ENCODE peak calls at places on chromosomes 7 and 10, in nine cellular contexts. One of them, this sample, is unnamed.

GRCh38 chr7:128881458-128882125 is 18.9 kb downstream of the ATP6V1F start:
- DNase-seq in transverse colon: no peak
- DNase-seq in HCT116: no peak
- DNase-seq in suprapubic skin: no peak
- DNase-seq in H54: no peak
- DNase-seq in esophagus squamous epithelium: no peak
- DNase-seq in ovary: no peak
- DNase-seq in lower leg skin: no peak
- DNase-seq in IMR-90: no peak
- DNase-seq in this sample: no peak

GRCh38 chr10:103592186-103593021 is 98.9 kb downstream of the NEURL1 start:
- DNase-seq in transverse colon: peak; percentile 27
- DNase-seq in HCT116: peak; percentile 15
- DNase-seq in suprapubic skin: no peak
- DNase-seq in H54: peak; percentile 78
- DNase-seq in esophagus squamous epithelium: no peak
- DNase-seq in ovary: no peak
- DNase-seq in lower leg skin: no peak
- DNase-seq in IMR-90: peak; percentile 38
- DNase-seq in this sample: peak; percentile 50

GRCh38 chr10:129140861-129141260 is 326.2 kb upstream of the MGMT start:
- DNase-seq in transverse colon: no peak
- DNase-seq in HCT116: no peak
- DNase-seq in suprapubic skin: no peak
- DNase-seq in H54: no peak
- DNase-seq in esophagus squamous epithelium: no peak
- DNase-seq in ovary: no peak
- DNase-seq in lower leg skin: no peak
- DNase-seq in IMR-90: no peak
- DNase-seq in this sample: peak; percentile 9

GRCh38 chr10:43398939-43399871 is 9.8 kb downstream of the HNRNPF start:
- DNase-seq in transverse colon: no peak
- DNase-seq in HCT116: no peak
- DNase-seq in suprapubic skin: no peak
- DNase-seq in H54: no peak
- DNase-seq in esophagus squamous epithelium: no peak
- DNase-seq in ovary: no peak
- DNase-seq in lower leg skin: no peak
- DNase-seq in IMR-90: peak; percentile 72
- DNase-seq in this sample: peak; percentile 2

GRCh38 chr10:119216137-119216536 is 8.8 kb downstream of the GRK5 start:
- DNase-seq in transverse colon: no peak
- DNase-seq in HCT116: no peak
- DNase-seq in suprapubic skin: no peak
- DNase-seq in H54: no peak
- DNase-seq in esophagus squamous epithelium: no peak
- DNase-seq in ovary: no peak
- DNase-seq in lower leg skin: no peak
- DNase-seq in IMR-90: no peak
- DNase-seq in this sample: no peak

GRCh38 chr7:96708872-96709271 is 774 bp downstream of the SEM1 start:
- DNase-seq in transverse colon: no peak
- DNase-seq in HCT116: no peak
- DNase-seq in suprapubic skin: no peak
- DNase-seq in H54: no peak
- DNase-seq in esophagus squamous epithelium: no peak
- DNase-seq in ovary: no peak
- DNase-seq in lower leg skin: no peak
- DNase-seq in IMR-90: no peak
- DNase-seq in this sample: no peak

GRCh38 chr10:113679463-113680171 is at the start of gene CASP7:
- DNase-seq in transverse colon: peak; percentile 90
- DNase-seq in HCT116: peak; percentile 84
- DNase-seq in suprapubic skin: peak; percentile 88
- DNase-seq in H54: peak; percentile 58
- DNase-seq in esophagus squamous epithelium: no peak
- DNase-seq in ovary: peak; percentile 81
- DNase-seq in lower leg skin: peak; percentile 56
- DNase-seq in IMR-90: peak; percentile 68
- DNase-seq in this sample: peak; percentile 71

GRCh38 chr10:29642996-29643395 is 8.2 kb upstream of the SVIL start:
- DNase-seq in transverse colon: no peak
- DNase-seq in HCT116: no peak
- DNase-seq in suprapubic skin: no peak
- DNase-seq in H54: no peak
- DNase-seq in esophagus squamous epithelium: no peak
- DNase-seq in ovary: peak; percentile 65
- DNase-seq in lower leg skin: peak; percentile 73
- DNase-seq in IMR-90: peak; percentile 87
- DNase-seq in this sample: peak; percentile 83

GRCh38 chr10:124860426-124860825 is 58.8 kb downstream of the ABRAXAS2 start:
- DNase-seq in transverse colon: no peak
- DNase-seq in HCT116: no peak
- DNase-seq in suprapubic skin: no peak
- DNase-seq in H54: no peak
- DNase-seq in esophagus squamous epithelium: no peak
- DNase-seq in ovary: no peak
- DNase-seq in lower leg skin: no peak
- DNase-seq in IMR-90: no peak
- DNase-seq in this sample: no peak

GRCh38 chr10:112678581-112678980 is 231.6 kb downstream of the VTI1A start:
- DNase-seq in transverse colon: no peak
- DNase-seq in HCT116: no peak
- DNase-seq in suprapubic skin: no peak
- DNase-seq in H54: no peak
- DNase-seq in esophagus squamous epithelium: no peak
- DNase-seq in ovary: no peak
- DNase-seq in lower leg skin: no peak
- DNase-seq in IMR-90: no peak
- DNase-seq in this sample: no peak

GRCh38 chr10:14487511-14487909 is 156.8 kb upstream of the FRMD4A start:
- DNase-seq in transverse colon: no peak
- DNase-seq in HCT116: no peak
- DNase-seq in suprapubic skin: no peak
- DNase-seq in H54: no peak
- DNase-seq in esophagus squamous epithelium: no peak
- DNase-seq in ovary: no peak
- DNase-seq in lower leg skin: no peak
- DNase-seq in IMR-90: peak; percentile 84
- DNase-seq in this sample: no peak

GRCh38 chr7:51135576-51135975 is 181.0 kb downstream of the COBL start:
- DNase-seq in transverse colon: no peak
- DNase-seq in HCT116: no peak
- DNase-seq in suprapubic skin: no peak
- DNase-seq in H54: no peak
- DNase-seq in esophagus squamous epithelium: no peak
- DNase-seq in ovary: no peak
- DNase-seq in lower leg skin: no peak
- DNase-seq in IMR-90: no peak
- DNase-seq in this sample: no peak

GRCh38 chr10:79324032-79324695 is 23.1 kb upstream of the PPIF start:
- DNase-seq in transverse colon: no peak
- DNase-seq in HCT116: no peak
- DNase-seq in suprapubic skin: no peak
- DNase-seq in H54: no peak
- DNase-seq in esophagus squamous epithelium: no peak
- DNase-seq in ovary: no peak
- DNase-seq in lower leg skin: no peak
- DNase-seq in IMR-90: no peak
- DNase-seq in this sample: no peak

GRCh38 chr10:51876979-51877378 is 177.6 kb upstream of the CSTF2T start:
- DNase-seq in transverse colon: no peak
- DNase-seq in HCT116: no peak
- DNase-seq in suprapubic skin: no peak
- DNase-seq in H54: no peak
- DNase-seq in esophagus squamous epithelium: no peak
- DNase-seq in ovary: no peak
- DNase-seq in lower leg skin: no peak
- DNase-seq in IMR-90: no peak
- DNase-seq in this sample: no peak

GRCh38 chr10:78248651-78249464 is 215.2 kb downstream of the RPS24 start:
- DNase-seq in transverse colon: no peak
- DNase-seq in HCT116: no peak
- DNase-seq in suprapubic skin: no peak
- DNase-seq in H54: no peak
- DNase-seq in esophagus squamous epithelium: no peak
- DNase-seq in ovary: peak; percentile 36
- DNase-seq in lower leg skin: peak; percentile 28
- DNase-seq in IMR-90: peak; percentile 82
- DNase-seq in this sample: no peak

GRCh38 chr10:47298730-47299129 is 1.3 kb upstream of the GDF10 start:
- DNase-seq in transverse colon: no peak
- DNase-seq in HCT116: no peak
- DNase-seq in suprapubic skin: no peak
- DNase-seq in H54: no peak
- DNase-seq in esophagus squamous epithelium: no peak
- DNase-seq in ovary: no peak
- DNase-seq in lower leg skin: no peak
- DNase-seq in IMR-90: no peak
- DNase-seq in this sample: no peak

DNA sequence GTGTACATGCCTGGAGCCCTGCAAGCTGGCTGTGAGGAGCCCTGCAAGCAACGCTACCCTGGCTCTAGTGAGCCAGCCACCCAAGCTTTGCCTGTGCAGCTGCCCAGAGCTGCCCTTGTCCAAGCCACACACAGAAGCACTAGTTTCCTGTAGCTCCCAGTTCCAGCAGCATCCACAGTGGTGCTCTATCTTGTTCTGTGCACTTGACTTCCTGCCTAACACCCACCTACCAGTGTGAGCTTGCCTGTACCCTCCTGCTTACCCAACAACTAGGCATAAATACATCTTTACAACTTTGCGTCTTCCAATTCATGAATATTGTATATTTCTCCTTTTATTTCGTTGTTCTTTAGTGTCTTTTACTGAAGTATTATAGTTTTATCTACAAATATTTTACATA is 32.2 kb upstream of the ZNF518A start:
- DNase-seq in transverse colon: no peak
- DNase-seq in HCT116: no peak
- DNase-seq in suprapubic skin: no peak
- DNase-seq in H54: no peak
- DNase-seq in esophagus squamous epithelium: no peak
- DNase-seq in ovary: no peak
- DNase-seq in lower leg skin: no peak
- DNase-seq in IMR-90: no peak
- DNase-seq in this sample: no peak
- TF ChIP-seq POLR2A in transverse colon: no peak
- TF ChIP-seq POLR2A in HCT116: no peak
- TF ChIP-seq POLR2A in suprapubic skin: no peak
- TF ChIP-seq POLR2A in H54: no peak
- TF ChIP-seq POLR2A in esophagus squamous epithelium: no peak
- TF ChIP-seq POLR2A in ovary: no peak
- TF ChIP-seq POLR2A in lower leg skin: no peak
- TF ChIP-seq POLR2A in IMR-90: no peak
- TF ChIP-seq POLR2A in this sample: no peak

DNA sequence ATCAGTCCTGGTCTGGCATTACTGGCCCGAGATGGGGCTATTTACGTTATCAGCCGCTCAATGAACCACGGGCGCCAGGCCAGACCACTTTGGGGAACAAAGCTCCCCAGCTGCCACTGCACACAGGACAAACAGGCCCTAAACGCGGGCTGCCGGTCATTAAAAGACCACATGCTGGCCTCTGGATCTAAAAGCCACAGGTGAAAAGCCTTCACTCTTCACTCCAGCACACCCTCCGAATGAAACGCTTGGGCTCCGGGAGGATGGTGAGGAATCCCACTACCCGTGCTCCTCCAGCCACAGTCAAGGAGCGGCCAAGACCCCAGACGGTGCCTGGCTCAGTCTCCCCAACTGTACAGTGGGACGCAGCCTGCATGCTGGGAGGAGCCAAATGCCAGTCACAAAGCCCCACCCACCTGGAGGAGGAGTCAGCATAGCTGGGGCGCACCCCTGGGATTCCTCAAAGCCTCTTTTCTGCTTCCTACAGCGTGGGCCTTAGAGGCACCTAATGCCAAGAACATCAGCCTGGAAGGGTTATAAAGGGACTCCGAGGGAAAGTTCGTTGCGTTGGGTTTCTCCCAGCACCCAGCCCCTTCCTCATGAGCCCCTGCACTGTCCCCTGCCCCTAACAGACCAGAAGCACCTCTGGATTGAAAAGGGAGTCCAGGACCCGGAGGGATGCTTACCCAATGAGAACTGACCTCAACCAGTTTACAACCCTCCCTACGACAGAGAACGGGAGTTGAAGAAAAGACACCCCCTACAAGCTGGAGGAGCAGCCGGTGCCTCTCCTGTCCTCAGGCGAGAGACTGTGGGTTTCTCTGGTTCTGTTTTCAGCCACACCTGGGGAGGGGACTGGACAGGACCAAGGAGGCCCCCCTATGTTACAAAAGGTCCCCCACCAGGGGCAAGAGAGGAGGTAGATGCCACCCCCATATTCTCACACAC is 4.7 kb downstream of the PDGFA start:
- DNase-seq in transverse colon: peak; percentile 78
- DNase-seq in HCT116: no peak
- DNase-seq in suprapubic skin: no peak
- DNase-seq in H54: peak; percentile 97
- DNase-seq in esophagus squamous epithelium: no peak
- DNase-seq in ovary: no peak
- DNase-seq in lower leg skin: no peak
- DNase-seq in IMR-90: no peak
- DNase-seq in this sample: peak; percentile 33
- TF ChIP-seq POLR2A in transverse colon: no peak
- TF ChIP-seq POLR2A in HCT116: no peak
- TF ChIP-seq POLR2A in suprapubic skin: no peak
- TF ChIP-seq POLR2A in H54: peak; percentile 27
- TF ChIP-seq POLR2A in esophagus squamous epithelium: no peak
- TF ChIP-seq POLR2A in ovary: no peak
- TF ChIP-seq POLR2A in lower leg skin: no peak
- TF ChIP-seq POLR2A in IMR-90: no peak
- TF ChIP-seq POLR2A in this sample: no peak

DNA sequence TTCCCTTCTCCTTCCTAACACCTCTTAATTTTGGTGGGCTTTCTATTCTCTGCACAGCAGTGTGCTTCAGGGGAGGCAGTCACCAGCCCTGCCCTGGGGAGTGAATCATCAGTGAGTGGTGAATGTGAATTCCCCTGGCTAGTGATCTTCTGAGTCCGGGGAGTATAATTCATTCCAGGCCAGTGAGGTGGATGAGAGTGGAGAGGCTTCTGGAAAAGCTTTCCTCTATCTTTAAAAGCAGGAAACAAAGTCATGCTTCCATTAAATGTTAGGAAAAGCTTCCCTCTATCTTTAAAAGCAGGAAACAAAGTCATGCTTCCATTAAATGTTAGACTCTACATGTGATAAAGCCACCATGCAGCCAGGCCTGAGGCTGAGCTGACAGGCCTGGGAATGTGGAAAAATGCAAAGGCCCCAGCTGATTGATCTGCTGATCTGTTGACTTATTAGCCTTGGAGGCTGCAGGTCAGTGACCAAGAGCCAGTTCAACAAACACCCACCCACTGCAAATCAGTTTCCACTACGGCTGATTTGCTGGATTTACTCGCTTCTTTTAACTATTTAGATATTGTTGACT is 25.4 kb upstream of the ITGB1 start:
- DNase-seq in transverse colon: no peak
- DNase-seq in HCT116: peak; percentile 84
- DNase-seq in suprapubic skin: no peak
- DNase-seq in H54: no peak
- DNase-seq in esophagus squamous epithelium: no peak
- DNase-seq in ovary: no peak
- DNase-seq in lower leg skin: no peak
- DNase-seq in IMR-90: peak; percentile 97
- DNase-seq in this sample: no peak
- TF ChIP-seq POLR2A in transverse colon: no peak
- TF ChIP-seq POLR2A in HCT116: no peak
- TF ChIP-seq POLR2A in suprapubic skin: no peak
- TF ChIP-seq POLR2A in H54: no peak
- TF ChIP-seq POLR2A in esophagus squamous epithelium: no peak
- TF ChIP-seq POLR2A in ovary: no peak
- TF ChIP-seq POLR2A in lower leg skin: no peak
- TF ChIP-seq POLR2A in IMR-90: peak; percentile 82
- TF ChIP-seq POLR2A in this sample: no peak

GRCh38 chr7:102472126-102473041 is 6.3 kb downstream of the POLR2J start:
- DNase-seq in transverse colon: no peak
- DNase-seq in HCT116: no peak
- DNase-seq in suprapubic skin: peak; percentile 64
- DNase-seq in H54: no peak
- DNase-seq in esophagus squamous epithelium: no peak
- DNase-seq in ovary: peak; percentile 17
- DNase-seq in lower leg skin: no peak
- DNase-seq in IMR-90: no peak
- DNase-seq in this sample: peak; percentile 1
- TF ChIP-seq POLR2A in transverse colon: no peak
- TF ChIP-seq POLR2A in HCT116: no peak
- TF ChIP-seq POLR2A in suprapubic skin: no peak
- TF ChIP-seq POLR2A in H54: peak; percentile 6
- TF ChIP-seq POLR2A in esophagus squamous epithelium: no peak
- TF ChIP-seq POLR2A in ovary: no peak
- TF ChIP-seq POLR2A in lower leg skin: no peak
- TF ChIP-seq POLR2A in IMR-90: no peak
- TF ChIP-seq POLR2A in this sample: no peak